ENCODE peak calls at places on chromosome 1, in ten cellular contexts. M is heart left ventricle; G is ovary; H is right lobe of liver; X is naive thymus-derived CD4-positive, alpha-beta T cell; W is brain microvascular endothelial cell; C is AG04449; A is tibial artery; T is trophoblast cell; L is CD8-positive, alpha-beta T cell. R is an unnamed sample.

GRCh38 chr1:206859082-206859491 is 6.3 kb upstream of the IL20 start:
- DNase-seq in M (no peak), W (no peak), C (no peak), X (peak), L (no peak), G (no peak), T (no peak), A (no peak), H (no peak), R (peak)

GRCh38 chr1:13570924-13571323 is 12.7 kb upstream of the PDPN start:
- DNase-seq in M (no peak), G (no peak), X (no peak), H (no peak), T (no peak), L (no peak), W (no peak), C (no peak), A (no peak), R (peak)

GRCh38 chr1:22500476-22500875 is 48.8 kb downstream of the ZBTB40 start:
- DNase-seq in T (no peak), C (peak), G (no peak), A (peak), H (peak), L (no peak), X (no peak), W (peak), M (no peak), R (no peak)

GRCh38 chr1:109186704-109187071 is 27.0 kb upstream of the SARS1 start:
- DNase-seq in T (no peak), C (no peak), X (no peak), M (no peak), L (no peak), H (no peak), W (no peak), A (no peak), G (peak), R (no peak)

GRCh38 chr1:232487236-232487635 is 142.7 kb downstream of the SIPA1L2 start:
- DNase-seq in G (no peak), T (no peak), C (no peak), X (no peak), M (no peak), A (no peak), W (no peak), H (no peak), L (no peak), R (no peak)

GRCh38 chr1:198771562-198772153 is 132.8 kb downstream of the PTPRC start:
- DNase-seq in L (no peak), C (no peak), A (no peak), T (no peak), G (no peak), X (no peak), M (no peak), W (peak), H (no peak), R (peak)

GRCh38 chr1:219432191-219432606 is 180.7 kb downstream of the ZC3H11B start:
- DNase-seq in M (no peak), C (no peak), T (no peak), L (no peak), A (no peak), W (no peak), H (no peak), X (no peak), G (no peak), R (no peak)

GRCh38 chr1:119449964-119450363 is 35.0 kb downstream of the HSD3B2 start:
- DNase-seq in W (no peak), M (no peak), L (no peak), X (no peak), C (no peak), G (no peak), T (no peak), A (no peak), H (peak), R (peak)

GRCh38 chr1:5989731-5990271 is 2.4 kb downstream of the NPHP4 start:
- DNase-seq in C (no peak), A (no peak), M (no peak), G (no peak), X (no peak), L (no peak), H (no peak), T (no peak), W (no peak), R (no peak)

GRCh38 chr1:40182956-40183710 is 21.9 kb downstream of the RLF start:
- DNase-seq in W (peak), C (no peak), X (peak), T (no peak), M (no peak), H (no peak), A (no peak), L (no peak), G (no peak), R (no peak)

GRCh38 chr1:227070638-227071285 is 130.7 kb downstream of the COQ8A start:
- DNase-seq in C (no peak), X (no peak), M (no peak), A (no peak), G (no peak), L (no peak), T (no peak), W (no peak), H (no peak), R (no peak)

GRCh38 chr1:215720121-215720520 is 153.0 kb downstream of the KCTD3 start:
- DNase-seq in A (no peak), G (no peak), M (no peak), X (no peak), L (no peak), C (no peak), T (no peak), H (no peak), W (no peak), R (no peak)

GRCh38 chr1:64472805-64473204 is 2.9 kb downstream of the CACHD1 start:
- DNase-seq in A (no peak), L (no peak), X (no peak), C (no peak), M (no peak), W (no peak), T (no peak), H (no peak), G (no peak), R (no peak)

GRCh38 chr1:160149706-160150105 is 1.7 kb upstream of the ATP1A4 start:
- DNase-seq in M (no peak), A (no peak), C (peak), H (no peak), T (no peak), W (no peak), G (no peak), X (no peak), L (no peak), R (no peak)

GRCh38 chr1:225848044-225848955 is 33.9 kb downstream of the TMEM63A start:
- DNase-seq in M (peak), T (no peak), G (no peak), W (peak), L (peak), A (no peak), C (no peak), H (peak), X (peak), R (peak)

GRCh38 chr1:200979574-200980451 is 43.7 kb downstream of the KIF21B start:
- DNase-seq in T (peak), M (no peak), W (peak), X (peak), L (peak), H (no peak), G (no peak), A (no peak), C (no peak), R (peak)

GRCh38 chr1:192550922-192551534 is 24.5 kb upstream of the RGS1 start:
- DNase-seq in M (no peak), L (no peak), C (no peak), G (no peak), H (no peak), X (no peak), T (no peak), W (peak), A (no peak), R (no peak)

GRCh38 chr1:24683713-24684162 is 40.6 kb downstream of the SRRM1 start:
- DNase-seq in L (no peak), X (no peak), M (no peak), T (peak), G (no peak), W (peak), A (no peak), H (no peak), C (peak), R (no peak)

GRCh38 chr1:25804244-25804963 is 4.4 kb downstream of the SELENON start:
- DNase-seq in T (no peak), X (no peak), H (no peak), C (no peak), G (no peak), L (no peak), M (no peak), W (no peak), A (no peak), R (no peak)

GRCh38 chr1:229342902-229343587 is at the start of gene CCSAP:
- DNase-seq in X (peak), M (peak), L (peak), W (no peak), T (peak), A (peak), G (peak), H (no peak), C (no peak), R (peak)

GRCh38 chr1:162677607-162678371 is 45.5 kb downstream of the DDR2 start:
- DNase-seq in X (no peak), C (no peak), A (no peak), G (no peak), T (no peak), W (no peak), L (no peak), H (no peak), M (no peak), R (no peak)

GRCh38 chr1:40646385-40646784 is 19.1 kb downstream of the RIMS3 start:
- DNase-seq in L (no peak), A (no peak), T (no peak), M (no peak), C (no peak), W (peak), X (no peak), H (no peak), G (no peak), R (no peak)

GRCh38 chr1:233480198-233480597 is 133.7 kb upstream of the KCNK1 start:
- DNase-seq in M (no peak), T (no peak), A (no peak), H (no peak), X (no peak), C (no peak), W (no peak), L (no peak), G (no peak), R (no peak)

GRCh38 chr1:237888143-237888542 is 2.6 kb downstream of the ZP4 start:
- DNase-seq in T (no peak), H (no peak), A (no peak), L (no peak), X (no peak), C (no peak), M (no peak), G (no peak), W (no peak), R (no peak)

GRCh38 chr1:18580087-18580486 is 50.6 kb upstream of the PAX7 start:
- DNase-seq in C (no peak), H (no peak), G (no peak), L (no peak), M (no peak), X (no peak), W (no peak), T (no peak), A (no peak), R (no peak)

GRCh38 chr1:221759436-221759835 is 17.5 kb upstream of the DUSP10 start:
- DNase-seq in X (no peak), H (no peak), G (no peak), L (no peak), A (no peak), T (no peak), W (peak), M (no peak), C (peak), R (no peak)

GRCh38 chr1:33347650-33347992 is 26.7 kb upstream of the A3GALT2 start:
- DNase-seq in T (no peak), H (peak), A (no peak), W (no peak), M (no peak), C (no peak), L (no peak), G (peak), X (no peak), R (no peak)

GRCh38 chr1:203167026-203167912 is 8.4 kb downstream of the MYBPH start:
- DNase-seq in G (no peak), W (no peak), L (no peak), H (no peak), A (no peak), C (no peak), T (no peak), M (no peak), X (no peak), R (peak)

GRCh38 chr1:165828103-165828558 is 717 bp downstream of the UCK2 start:
- DNase-seq in X (peak), L (peak), W (no peak), M (peak), C (no peak), T (peak), A (no peak), H (peak), G (peak), R (no peak)

GRCh38 chr1:96038636-96039035 is 682.9 kb upstream of the PTBP2 start:
- DNase-seq in C (no peak), G (no peak), M (no peak), H (no peak), X (no peak), T (peak), W (no peak), A (no peak), L (no peak), R (no peak)
- H3K4me3 ChIP-seq in C (no peak), G (no peak), M (no peak), H (no peak), X (no peak), T (no peak), W (no peak), A (no peak), L (no peak), R (no peak)

GRCh38 chr1:223129229-223129851 is 13.7 kb downstream of the TLR5 start:
- DNase-seq in C (no peak), A (peak), G (peak), L (peak), X (peak), M (peak), W (peak), H (peak), T (peak), R (no peak)
- H3K4me3 ChIP-seq in C (peak), A (peak), G (peak), L (no peak), X (no peak), M (no peak), W (peak), H (peak), T (no peak), R (no peak)

GRCh38 chr1:236142358-236143103 is at the start of gene GPR137B:
- DNase-seq in G (peak), L (peak), H (no peak), X (peak), C (no peak), M (peak), T (no peak), W (peak), A (peak), R (peak)

GRCh38 chr1:236141447-236142357 is 637 bp upstream of the GPR137B start:
- DNase-seq in L (no peak), M (no peak), X (no peak), G (peak), T (peak), H (no peak), C (no peak), A (no peak), W (peak), R (peak)

GRCh38 chr1:236143104-236143948 is 987 bp downstream of the GPR137B start:
- DNase-seq in X (peak), T (no peak), L (peak), H (no peak), G (no peak), M (no peak), A (no peak), C (peak), W (peak), R (no peak)

GRCh38 chr1:236139495-236139894 is 2.8 kb upstream of the GPR137B start:
- DNase-seq in C (no peak), W (no peak), H (no peak), X (no peak), M (no peak), G (no peak), A (no peak), T (no peak), L (no peak), R (no peak)

DNA sequence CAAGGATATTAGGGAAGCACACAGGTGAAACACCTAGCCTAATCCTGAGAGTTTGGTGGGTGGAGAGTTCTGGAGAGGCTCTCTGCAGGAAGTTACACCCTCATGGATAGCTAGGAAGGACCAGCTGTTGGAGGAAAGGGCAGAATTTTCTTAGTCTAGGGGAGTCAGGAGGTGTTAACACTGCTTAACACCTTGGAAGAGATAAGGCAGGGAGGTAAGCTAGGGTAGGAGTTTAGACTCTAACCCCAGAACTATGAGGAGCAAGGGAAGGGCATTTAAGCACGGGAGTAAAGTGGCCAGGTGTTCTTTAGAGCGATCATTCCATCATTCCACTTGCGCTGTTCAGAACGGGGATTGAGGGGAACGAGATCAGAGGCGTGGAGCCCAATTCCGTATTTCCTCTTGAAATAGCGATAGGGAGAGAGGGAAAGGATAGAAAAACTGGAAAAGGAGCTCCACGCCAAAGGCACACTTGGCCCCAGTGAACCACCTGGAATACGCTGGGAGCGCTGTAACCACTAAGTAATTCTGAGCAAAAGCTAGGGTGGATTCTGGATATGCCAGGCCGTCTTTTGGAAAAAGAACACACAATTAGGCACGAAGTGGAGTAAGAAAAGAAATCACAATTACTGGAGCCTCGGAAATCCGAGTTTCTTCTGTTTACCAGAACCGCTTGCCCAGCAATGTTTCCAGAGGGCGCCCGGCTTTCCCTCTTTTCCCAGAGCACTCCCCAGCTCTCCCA is 1.5 kb upstream of the GPR137B start:
- DNase-seq in H (no peak), W (no peak), C (no peak), M (no peak), A (no peak), X (no peak), G (no peak), L (no peak), T (no peak), R (no peak)
- H3K4me3 ChIP-seq in H (peak), W (peak), C (peak), M (peak), A (peak), X (peak), G (peak), L (no peak), T (no peak), R (no peak)

GRCh38 chr1:155009221-155009711 is 6.7 kb downstream of the ZBTB7B start:
- DNase-seq in C (no peak), M (no peak), L (no peak), G (no peak), X (no peak), A (no peak), H (no peak), T (no peak), W (no peak), R (no peak)
- H3K4me3 ChIP-seq in C (no peak), M (no peak), L (no peak), G (no peak), X (peak), A (no peak), H (no peak), T (no peak), W (no peak), R (no peak)

R was measured in Jurkat, Clone E6-1.